ENCODE peak calls at places on chromosome 1, in nine cellular contexts. D is fibroblast of pulmonary artery; U is stimulated activated CD4-positive, alpha-beta T cell treated with anti-CD3 and anti-CD28 coated beads, TNF-alpha, amount 100 ng/mL, for 48 hours; A is stomach; F is GM13976; E is astrocyte of the spinal cord; I is anterior cingulate cortex; O is stimulated activated CD8-positive, alpha-beta memory T cell treated with anti-CD3 and anti-CD28 coated beads, Interleukin-4, amount 100 ng/mL, for 1 hour; C is GM13977. R is an unnamed sample.

GRCh38 chr1:182029002-182029378 is 32.5 kb downstream of the ZNF648 start:
- DNase-seq in C (no peak), E (no peak), O (no peak), U (no peak), I (no peak), F (no peak), D (no peak), A (no peak), R (no peak)

GRCh38 chr1:43532716-43533115 is 2.0 kb downstream of the PTPRF start:
- DNase-seq in A (no peak), D (no peak), O (no peak), C (no peak), F (no peak), E (no peak), U (no peak), I (no peak), R (no peak)

GRCh38 chr1:30087465-30087864 is 635.9 kb downstream of the MATN1 start:
- DNase-seq in D (no peak), F (no peak), A (no peak), E (no peak), O (no peak), C (no peak), I (no peak), U (no peak), R (no peak)

GRCh38 chr1:229063154-229063553 is 207.8 kb upstream of the RAB4A start:
- DNase-seq in D (no peak), F (no peak), I (no peak), C (no peak), O (no peak), U (no peak), E (no peak), A (no peak), R (no peak)

GRCh38 chr1:65209005-65209885 is 61.2 kb downstream of the AK4 start:
- DNase-seq in F (peak), O (no peak), I (no peak), A (no peak), U (no peak), D (peak), E (peak), C (peak), R (no peak)

GRCh38 chr1:226862900-226863299 is 7.5 kb upstream of the PSEN2 start:
- DNase-seq in U (no peak), I (no peak), F (no peak), C (no peak), O (no peak), A (no peak), E (peak), D (peak), R (no peak)

GRCh38 chr1:55618203-55618602 is 403.0 kb upstream of the USP24 start:
- DNase-seq in C (no peak), D (peak), F (no peak), E (no peak), U (no peak), O (no peak), I (no peak), A (no peak), R (no peak)

GRCh38 chr1:18927654-18928272 is 25.4 kb upstream of the ALDH4A1 start:
- DNase-seq in U (no peak), E (peak), I (no peak), O (no peak), C (peak), F (peak), A (no peak), D (peak), R (no peak)

R was measured in GM12878.